ENCODE peak calls at places on chromosomes 1 and 21, in six cellular contexts. One of them, this sample, is unnamed.

GRCh38 chr1:228304225-228304624 is 96.4 kb downstream of the OBSCN start:
- DNase-seq in HCT116: no peak
- DNase-seq in A549: no peak
- DNase-seq in suprapubic skin: peak; percentile 61
- DNase-seq in gastrocnemius medialis: no peak
- DNase-seq in Peyer's patch: no peak
- DNase-seq in this sample: no peak

GRCh38 chr1:192554904-192555303 is 20.7 kb upstream of the RGS1 start:
- DNase-seq in gastrocnemius medialis: no peak
- DNase-seq in Peyer's patch: no peak
- DNase-seq in HCT116: no peak
- DNase-seq in A549: no peak
- DNase-seq in suprapubic skin: no peak
- DNase-seq in this sample: no peak

GRCh38 chr1:39478536-39478935 is 12.9 kb upstream of the BMP8A start:
- DNase-seq in gastrocnemius medialis: no peak
- DNase-seq in Peyer's patch: no peak
- DNase-seq in HCT116: no peak
- DNase-seq in A549: no peak
- DNase-seq in suprapubic skin: no peak
- DNase-seq in this sample: no peak

GRCh38 chr1:20248954-20249612 is 41.6 kb upstream of the VWA5B1 start:
- DNase-seq in Peyer's patch: no peak
- DNase-seq in gastrocnemius medialis: no peak
- DNase-seq in A549: no peak
- DNase-seq in HCT116: no peak
- DNase-seq in suprapubic skin: no peak
- DNase-seq in this sample: no peak

GRCh38 chr21:38910390-38911008 is 104.8 kb downstream of the ETS2 start:
- DNase-seq in A549: peak; percentile 49
- DNase-seq in gastrocnemius medialis: no peak
- DNase-seq in Peyer's patch: no peak
- DNase-seq in HCT116: peak; percentile 74
- DNase-seq in suprapubic skin: no peak
- DNase-seq in this sample: no peak

GRCh38 chr1:156241311-156241811 is 623 bp upstream of the BGLAP start:
- DNase-seq in gastrocnemius medialis: no peak
- DNase-seq in A549: no peak
- DNase-seq in suprapubic skin: no peak
- DNase-seq in HCT116: no peak
- DNase-seq in Peyer's patch: no peak
- DNase-seq in this sample: no peak

GRCh38 chr1:153944005-153944821 is 2.3 kb downstream of the DENND4B start:
- DNase-seq in suprapubic skin: no peak
- DNase-seq in gastrocnemius medialis: no peak
- DNase-seq in Peyer's patch: no peak
- DNase-seq in A549: no peak
- DNase-seq in HCT116: no peak
- DNase-seq in this sample: no peak

GRCh38 chr21:39004776-39005605 is 178.3 kb downstream of the PSMG1 start:
- DNase-seq in A549: no peak
- DNase-seq in suprapubic skin: no peak
- DNase-seq in Peyer's patch: no peak
- DNase-seq in HCT116: no peak
- DNase-seq in gastrocnemius medialis: no peak
- DNase-seq in this sample: peak; percentile 84

GRCh38 chr1:167081594-167081993 is 8.6 kb downstream of the GPA33 start:
- DNase-seq in suprapubic skin: no peak
- DNase-seq in A549: no peak
- DNase-seq in Peyer's patch: no peak
- DNase-seq in HCT116: no peak
- DNase-seq in gastrocnemius medialis: no peak
- DNase-seq in this sample: no peak

GRCh38 chr21:17491716-17492414 is 21.0 kb upstream of the CXADR start:
- DNase-seq in suprapubic skin: no peak
- DNase-seq in gastrocnemius medialis: no peak
- DNase-seq in Peyer's patch: no peak
- DNase-seq in A549: peak; percentile 56
- DNase-seq in HCT116: peak; percentile 26
- DNase-seq in this sample: no peak

GRCh38 chr1:163399976-163400375 is 78.2 kb downstream of the NUF2 start:
- DNase-seq in A549: no peak
- DNase-seq in suprapubic skin: no peak
- DNase-seq in Peyer's patch: no peak
- DNase-seq in HCT116: no peak
- DNase-seq in gastrocnemius medialis: no peak
- DNase-seq in this sample: no peak

GRCh38 chr1:20402585-20403422 is 83.2 kb downstream of the CAMK2N1 start:
- DNase-seq in gastrocnemius medialis: no peak
- DNase-seq in A549: no peak
- DNase-seq in HCT116: no peak
- DNase-seq in Peyer's patch: no peak
- DNase-seq in suprapubic skin: peak; percentile 49
- DNase-seq in this sample: no peak

GRCh38 chr1:84255586-84255985 is 45.9 kb upstream of the SAMD13 start:
- DNase-seq in A549: no peak
- DNase-seq in Peyer's patch: no peak
- DNase-seq in gastrocnemius medialis: no peak
- DNase-seq in suprapubic skin: no peak
- DNase-seq in HCT116: no peak
- DNase-seq in this sample: no peak

GRCh38 chr1:24874611-24875225 is 55.4 kb downstream of the RUNX3 start:
- DNase-seq in Peyer's patch: no peak
- DNase-seq in suprapubic skin: peak; percentile 58
- DNase-seq in gastrocnemius medialis: no peak
- DNase-seq in A549: no peak
- DNase-seq in HCT116: no peak
- DNase-seq in this sample: no peak

GRCh38 chr1:16009030-16009460 is 5.0 kb downstream of the SRARP start:
- DNase-seq in Peyer's patch: peak; percentile 70
- DNase-seq in HCT116: peak; percentile 64
- DNase-seq in A549: peak; percentile 74
- DNase-seq in gastrocnemius medialis: peak; percentile 59
- DNase-seq in suprapubic skin: peak; percentile 91
- DNase-seq in this sample: peak; percentile 76
- TF ChIP-seq POLR2A in Peyer's patch: no peak
- TF ChIP-seq POLR2A in HCT116: no peak
- TF ChIP-seq POLR2A in A549: no peak
- TF ChIP-seq POLR2A in gastrocnemius medialis: peak; percentile 28
- TF ChIP-seq POLR2A in suprapubic skin: no peak
- TF ChIP-seq POLR2A in this sample: no peak

GRCh38 chr1:171405391-171405714 is 80.0 kb upstream of the PRRC2C start:
- DNase-seq in A549: no peak
- DNase-seq in Peyer's patch: no peak
- DNase-seq in HCT116: no peak
- DNase-seq in suprapubic skin: no peak
- DNase-seq in gastrocnemius medialis: no peak
- DNase-seq in this sample: no peak
- TF ChIP-seq CTCF in A549: no peak
- TF ChIP-seq CTCF in Peyer's patch: no peak
- TF ChIP-seq CTCF in HCT116: no peak
- TF ChIP-seq CTCF in suprapubic skin: no peak
- TF ChIP-seq CTCF in gastrocnemius medialis: no peak
- TF ChIP-seq CTCF in this sample: no peak

DNA sequence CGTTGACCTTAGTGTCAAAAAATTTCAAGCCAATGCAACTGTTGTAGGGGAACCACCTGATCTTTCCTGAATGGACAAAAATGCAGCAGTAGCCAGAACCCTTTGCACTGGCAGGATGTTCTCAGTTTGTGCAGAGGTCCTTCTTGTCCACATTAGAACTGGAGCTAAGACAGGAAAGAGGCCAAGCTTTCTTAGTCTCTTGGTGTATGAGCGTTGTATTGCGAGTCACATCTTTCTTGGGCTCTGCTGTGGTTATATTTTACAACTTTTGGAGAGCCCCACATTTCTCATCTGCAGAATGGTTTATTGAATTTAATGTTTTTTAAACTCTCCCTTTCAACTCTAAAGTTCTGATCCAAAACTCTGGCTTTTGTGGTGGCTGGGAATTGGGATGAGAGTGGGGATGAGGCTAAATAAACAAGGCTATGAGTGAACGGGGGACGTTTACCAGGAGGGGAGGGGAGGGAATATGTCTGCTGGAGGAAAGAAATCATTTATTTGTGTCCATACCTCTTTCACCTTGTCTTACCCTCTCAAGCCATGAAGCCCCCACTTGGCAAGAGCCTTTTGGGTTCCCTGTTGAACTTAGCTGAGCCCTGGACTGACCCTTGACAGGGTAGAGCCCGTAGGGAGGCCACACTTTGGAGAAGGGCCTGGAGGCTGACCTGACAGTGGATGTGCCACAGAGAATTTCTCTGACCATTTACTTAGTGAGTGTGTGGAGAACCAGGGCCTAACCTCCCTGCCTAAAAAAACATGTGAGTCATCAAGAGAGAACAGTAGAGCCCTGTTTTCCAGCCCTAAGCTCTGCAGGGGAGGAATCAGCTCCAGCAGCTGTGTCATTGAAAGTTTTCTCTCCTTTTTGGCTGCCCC is 598 bp downstream of the CHI3L2 start:
- DNase-seq in Peyer's patch: no peak
- DNase-seq in gastrocnemius medialis: no peak
- DNase-seq in A549: peak; percentile 47
- DNase-seq in HCT116: peak; percentile 71
- DNase-seq in suprapubic skin: no peak
- DNase-seq in this sample: no peak
- TF ChIP-seq POLR2A in Peyer's patch: no peak
- TF ChIP-seq POLR2A in gastrocnemius medialis: no peak
- TF ChIP-seq POLR2A in A549: no peak
- TF ChIP-seq POLR2A in HCT116: no peak
- TF ChIP-seq POLR2A in suprapubic skin: no peak
- TF ChIP-seq POLR2A in this sample: no peak

GRCh38 chr1:74113333-74113732 is 84.6 kb downstream of the LRRIQ3 start:
- DNase-seq in gastrocnemius medialis: no peak
- DNase-seq in A549: no peak
- DNase-seq in suprapubic skin: no peak
- DNase-seq in HCT116: no peak
- DNase-seq in Peyer's patch: no peak
- DNase-seq in this sample: no peak
- TF ChIP-seq CTCF in gastrocnemius medialis: no peak
- TF ChIP-seq CTCF in A549: no peak
- TF ChIP-seq CTCF in suprapubic skin: no peak
- TF ChIP-seq CTCF in HCT116: no peak
- TF ChIP-seq CTCF in Peyer's patch: no peak
- TF ChIP-seq CTCF in this sample: no peak